ENCODE peak calls at places on chromosomes 3 and 15, in ten cellular contexts. X, M, W, G, V, C, I, A, P and Q are unnamed samples.
A peak's percentile ranks its signal among the peaks of the same experiment; 100 is the strongest.

GRCh38 chr3:195046441-195046840 is 224.5 kb downstream of the XXYLT1 start:
- DNase-seq in X (no peak), M (no peak), W (no peak), G (no peak), V (no peak), C (no peak), I (no peak), A (peak; percentile 62), P (no peak), Q (no peak)

GRCh38 chr15:80068578-80068977 is 9.1 kb downstream of the ZFAND6 start:
- DNase-seq in X (peak; percentile 36), M (no peak), W (no peak), G (no peak), V (no peak), C (no peak), I (no peak), A (no peak), P (no peak), Q (no peak)

GRCh38 chr15:44550734-44551133 is 13.8 kb downstream of the EIF3J start:
- DNase-seq in X (no peak), M (no peak), W (no peak), G (no peak), V (no peak), C (no peak), I (no peak), A (no peak), P (no peak), Q (no peak)

GRCh38 chr3:32862247-32863013 is 44.6 kb downstream of the TRIM71 start:
- DNase-seq in X (no peak), M (no peak), W (no peak), G (no peak), V (no peak), C (no peak), I (no peak), A (no peak), P (no peak), Q (no peak)

GRCh38 chr3:99561056-99561455 is 77.3 kb upstream of the COL8A1 start:
- DNase-seq in X (no peak), M (no peak), W (no peak), G (no peak), V (no peak), C (no peak), I (no peak), A (no peak), P (no peak), Q (no peak)

GRCh38 chr3:42556089-42556632 is 25.6 kb downstream of the SEC22C start:
- DNase-seq in X (no peak), M (peak; percentile 54), W (no peak), G (peak; percentile 58), V (no peak), C (no peak), I (peak; percentile 19), A (no peak), P (no peak), Q (no peak)

GRCh38 chr3:8443829-8444791 is 57.5 kb upstream of the LMCD1 start:
- DNase-seq in X (peak; percentile 99), M (no peak), W (peak; percentile 100), G (no peak), V (peak; percentile 99), C (no peak), I (peak; percentile 86), A (peak; percentile 91), P (no peak), Q (no peak)

GRCh38 chr15:63465104-63465503 is 39.3 kb upstream of the USP3 start:
- DNase-seq in X (peak; percentile 71), M (no peak), W (peak; percentile 55), G (no peak), V (peak; percentile 32), C (no peak), I (peak; percentile 35), A (no peak), P (no peak), Q (no peak)

GRCh38 chr3:44058022-44058867 is 183.4 kb upstream of the TOPAZ1 start:
- DNase-seq in X (peak; percentile 51), M (no peak), W (peak; percentile 62), G (no peak), V (peak; percentile 67), C (no peak), I (no peak), A (no peak), P (no peak), Q (no peak)

GRCh38 chr3:121943434-121943833 is 49.2 kb downstream of the SLC15A2 start:
- DNase-seq in X (no peak), M (no peak), W (no peak), G (no peak), V (no peak), C (no peak), I (no peak), A (no peak), P (no peak), Q (no peak)

GRCh38 chr3:142450192-142450591 is 2.4 kb upstream of the XRN1 start:
- DNase-seq in X (no peak), M (no peak), W (no peak), G (no peak), V (no peak), C (no peak), I (no peak), A (no peak), P (no peak), Q (no peak)

GRCh38 chr3:63864008-63864871 is 573 bp downstream of the ATXN7 start:
- DNase-seq in X (no peak), M (peak; percentile 20), W (no peak), G (peak; percentile 14), V (peak; percentile 24), C (no peak), I (peak; percentile 48), A (peak; percentile 80), P (no peak), Q (no peak)

GRCh38 chr3:52018319-52019000 is 22.8 kb upstream of the RPL29 start:
- DNase-seq in X (no peak), M (no peak), W (no peak), G (no peak), V (no peak), C (no peak), I (no peak), A (no peak), P (no peak), Q (no peak)

GRCh38 chr3:190902292-190902691 is 39.8 kb upstream of the GMNC start:
- DNase-seq in X (no peak), M (no peak), W (no peak), G (no peak), V (peak; percentile 80), C (no peak), I (no peak), A (no peak), P (no peak), Q (no peak)

GRCh38 chr3:71541313-71541712 is 42.2 kb downstream of the FOXP1 start:
- DNase-seq in X (no peak), M (no peak), W (peak; percentile 81), G (no peak), V (no peak), C (no peak), I (no peak), A (no peak), P (no peak), Q (no peak)

GRCh38 chr3:169034401-169034800 is 629.1 kb downstream of the MECOM start:
- DNase-seq in X (no peak), M (no peak), W (peak; percentile 71), G (no peak), V (peak; percentile 51), C (no peak), I (no peak), A (no peak), P (no peak), Q (no peak)

GRCh38 chr3:25335429-25335828 is 92.6 kb upstream of the RARB start:
- DNase-seq in X (no peak), M (no peak), W (no peak), G (no peak), V (no peak), C (no peak), I (no peak), A (no peak), P (no peak), Q (no peak)

GRCh38 chr3:145087038-145087437 is 1073.9 kb downstream of the PLOD2 start:
- DNase-seq in X (no peak), M (no peak), W (no peak), G (no peak), V (no peak), C (no peak), I (no peak), A (no peak), P (no peak), Q (no peak)

GRCh38 chr15:81339321-81339720 is 15.4 kb upstream of the STARD5 start:
- DNase-seq in X (no peak), M (no peak), W (no peak), G (no peak), V (no peak), C (no peak), I (no peak), A (no peak), P (no peak), Q (no peak)

GRCh38 chr3:114290911-114291901 is 2.6 kb upstream of the TIGIT start:
- DNase-seq in X (no peak), M (peak; percentile 86), W (peak; percentile 76), G (peak; percentile 98), V (peak; percentile 81), C (peak; percentile 91), I (peak; percentile 12), A (peak; percentile 85), P (no peak), Q (peak; percentile 10)

GRCh38 chr15:76799760-76800159 is 105.4 kb downstream of the SCAPER start:
- DNase-seq in X (peak; percentile 55), M (no peak), W (peak; percentile 80), G (no peak), V (peak; percentile 51), C (no peak), I (no peak), A (no peak), P (no peak), Q (no peak)

GRCh38 chr15:37891754-37892368 is 42.6 kb upstream of the TMCO5A start:
- DNase-seq in X (peak; percentile 37), M (no peak), W (peak; percentile 75), G (no peak), V (peak; percentile 64), C (no peak), I (peak; percentile 91), A (no peak), P (no peak), Q (no peak)